ENCODE peak calls at places on chromosomes 1 and 21, in seven cellular contexts. V is stimulated activated CD4-positive, alpha-beta T cell treated with anti-CD3 and anti-CD28 coated beads, Interleukin-1b, Interleukin-23, amount 100 ng/mL, for 4 hours; T is OCI-LY7; A is GM20000; O is 8988T; D is heart left ventricle; S is tibial artery. Y is an unnamed sample.
A peak's percentile ranks its signal among the peaks of the same experiment; 100 is the strongest.

GRCh38 chr1:226696552-226696951 is 42.5 kb downstream of the ITPKB start:
- DNase-seq in V (no peak), D (no peak), O (no peak), A (no peak), T (no peak), S (no peak), Y (no peak)

GRCh38 chr1:41394918-41395598 is 33.8 kb downstream of the FOXO6 start:
- DNase-seq in T (no peak), V (no peak), O (no peak), S (no peak), A (no peak), D (no peak), Y (no peak)

GRCh38 chr1:39892611-39893595 is 8.8 kb downstream of the MYCL start:
- DNase-seq in T (no peak), V (no peak), S (no peak), O (no peak), D (no peak), A (no peak), Y (no peak)

GRCh38 chr1:22547818-22548454 is 15.4 kb upstream of the EPHA8 start:
- DNase-seq in S (no peak), A (no peak), D (no peak), V (no peak), T (no peak), O (no peak), Y (no peak)

GRCh38 chr1:236207121-236207520 is 64.8 kb downstream of the GPR137B start:
- DNase-seq in D (no peak), T (no peak), A (no peak), O (no peak), V (no peak), S (no peak), Y (no peak)

GRCh38 chr21:37119421-37120218 is 46.6 kb downstream of the TTC3 start:
- DNase-seq in S (no peak), D (no peak), T (no peak), V (no peak), A (no peak), O (no peak), Y (no peak)

GRCh38 chr1:14168663-14169062 is 429.8 kb upstream of the KAZN start:
- DNase-seq in D (no peak), A (no peak), S (no peak), T (no peak), O (no peak), V (no peak), Y (no peak)

GRCh38 chr1:201759194-201759814 is 69.7 kb upstream of the IPO9 start:
- DNase-seq in T (no peak), S (no peak), D (no peak), A (no peak), O (no peak), V (no peak), Y (no peak)

GRCh38 chr1:9435854-9436253 is 103.4 kb upstream of the SLC25A33 start:
- DNase-seq in O (no peak), T (no peak), A (no peak), S (no peak), D (no peak), V (no peak), Y (no peak)

GRCh38 chr1:1067284-1068076 is 6.6 kb downstream of the RNF223 start:
- DNase-seq in T (no peak), O (no peak), A (no peak), S (no peak), D (no peak), V (no peak), Y (no peak)

GRCh38 chr1:41530411-41530810 is 45.9 kb upstream of the EDN2 start:
- DNase-seq in O (no peak), V (no peak), A (no peak), D (no peak), S (peak; percentile 34), T (no peak), Y (peak; percentile 15)

GRCh38 chr1:47243910-47244309 is 11.9 kb upstream of the TAL1 start:
- DNase-seq in A (no peak), O (no peak), S (no peak), T (no peak), D (no peak), V (no peak), Y (no peak)

GRCh38 chr21:46184625-46185555 is 631 bp upstream of the SPATC1L start:
- DNase-seq in O (peak; percentile 62), A (peak; percentile 85), V (peak; percentile 12), S (peak; percentile 93), T (peak; percentile 52), D (peak; percentile 77), Y (peak; percentile 53)

GRCh38 chr1:184405743-184406142 is 18.9 kb downstream of the C1orf21 start:
- DNase-seq in S (no peak), A (no peak), D (no peak), T (no peak), O (no peak), V (no peak), Y (no peak)

GRCh38 chr1:22104074-22104473 is 38.8 kb downstream of the WNT4 start:
- DNase-seq in T (no peak), V (no peak), A (no peak), S (no peak), D (no peak), O (no peak), Y (no peak)

GRCh38 chr1:150809651-150810050 is 1.6 kb upstream of the CTSK start:
- DNase-seq in V (no peak), O (no peak), T (no peak), A (no peak), S (no peak), D (no peak), Y (no peak)

GRCh38 chr1:246068619-246069509 is 438.2 kb downstream of the SMYD3 start:
- DNase-seq in D (no peak), S (no peak), A (no peak), T (no peak), V (no peak), O (no peak), Y (no peak)

GRCh38 chr1:80994934-80995333 is 805.8 kb upstream of the ADGRL2 start:
- DNase-seq in T (no peak), D (no peak), A (no peak), O (no peak), S (no peak), V (no peak), Y (no peak)

GRCh38 chr21:28601708-28602107 is 391.0 kb downstream of the LTN1 start:
- DNase-seq in S (no peak), O (no peak), D (no peak), V (no peak), T (no peak), A (no peak), Y (no peak)

GRCh38 chr21:35102488-35103407 is 53.6 kb upstream of the RUNX1 start:
- DNase-seq in O (no peak), V (peak; percentile 28), T (peak; percentile 80), S (peak; percentile 76), A (peak; percentile 44), D (peak; percentile 47), Y (peak; percentile 71)

GRCh38 chr1:29855761-29856160 is 619.4 kb downstream of the PTPRU start:
- DNase-seq in V (no peak), T (no peak), O (no peak), A (no peak), D (no peak), S (no peak), Y (no peak)

GRCh38 chr1:153547560-153548551 is 1.2 kb downstream of the S100A3 start:
- DNase-seq in T (no peak), O (no peak), V (no peak), A (no peak), D (no peak), S (peak; percentile 62), Y (peak; percentile 41)

Y was measured in Peyer's patch.